ENCODE peak calls at places on chromosomes 3 and 15, in seven cellular contexts. R, L, T, O, Q, E and S are unnamed samples.

GRCh38 chr3:171459942-171460225 is 321 bp downstream of the TNIK start:
- DNase-seq in R (no peak), L (no peak), T (no peak), O (no peak), Q (no peak), E (no peak), S (no peak)

GRCh38 chr3:115632026-115632425 is 8.7 kb downstream of the GAP43 start:
- DNase-seq in R (no peak), L (no peak), T (no peak), O (no peak), Q (no peak), E (no peak), S (no peak)

GRCh38 chr15:36400936-36401585 is 178.4 kb upstream of the CDIN1 start:
- DNase-seq in R (no peak), L (no peak), T (no peak), O (no peak), Q (no peak), E (no peak), S (no peak)

GRCh38 chr15:29734917-29735572 is 87.2 kb downstream of the TJP1 start:
- DNase-seq in R (peak; percentile 65), L (no peak), T (peak; percentile 92), O (no peak), Q (no peak), E (no peak), S (peak; percentile 24)

GRCh38 chr15:40769310-40770146 is at the start of gene C15orf62:
- DNase-seq in R (peak; percentile 80), L (no peak), T (no peak), O (no peak), Q (peak; percentile 75), E (no peak), S (no peak)

GRCh38 chr3:149902498-149903139 is 68.1 kb downstream of the PFN2 start:
- DNase-seq in R (peak; percentile 14), L (no peak), T (no peak), O (no peak), Q (no peak), E (no peak), S (no peak)

GRCh38 chr15:98684441-98684840 is 36.1 kb downstream of the IGF1R start:
- DNase-seq in R (peak; percentile 56), L (no peak), T (no peak), O (no peak), Q (no peak), E (no peak), S (no peak)

GRCh38 chr3:46707601-46708011 is 6.4 kb downstream of the TMIE start:
- DNase-seq in R (no peak), L (no peak), T (no peak), O (no peak), Q (no peak), E (peak; percentile 12), S (no peak)

GRCh38 chr3:194257030-194257657 is 94.0 kb downstream of the CPN2 start:
- DNase-seq in R (no peak), L (no peak), T (no peak), O (no peak), Q (no peak), E (no peak), S (no peak)

GRCh38 chr15:100121285-100121684 is 220.5 kb downstream of the ADAMTS17 start:
- DNase-seq in R (no peak), L (no peak), T (no peak), O (no peak), Q (no peak), E (no peak), S (no peak)

GRCh38 chr15:64894395-64895056 is 17.2 kb upstream of the ANKDD1A start:
- DNase-seq in R (no peak), L (peak; percentile 72), T (no peak), O (no peak), Q (peak; percentile 81), E (no peak), S (no peak)

GRCh38 chr3:60250210-60250609 is 1001.0 kb downstream of the FHIT start:
- DNase-seq in R (no peak), L (no peak), T (no peak), O (no peak), Q (no peak), E (no peak), S (no peak)

GRCh38 chr3:53175613-53176537 is 14.9 kb downstream of the PRKCD start:
- DNase-seq in R (no peak), L (no peak), T (no peak), O (no peak), Q (no peak), E (peak; percentile 44), S (no peak)